ENCODE peak calls at places on chromosomes 12 and 14, in six cellular contexts. O is fibroblast of lung, Y is HepG2, I is PC-9, W is cardiac fibroblast, D is keratinocyte. M is an unnamed sample.
A peak's percentile ranks its signal among the peaks of the same experiment; 100 is the strongest.

GRCh38 chr14:72851660-72852059 is 42.2 kb downstream of the DPF3 start:
- DNase-seq in W (no peak), Y (no peak), O (no peak), D (no peak), I (no peak), M (no peak)

GRCh38 chr12:124418156-124418555 is 123.3 kb downstream of the RFLNA start:
- DNase-seq in I (no peak), W (no peak), Y (no peak), O (no peak), D (no peak), M (no peak)

GRCh38 chr12:30970559-30971202 is 44.1 kb downstream of the TSPAN11 start:
- DNase-seq in I (peak; percentile 76), D (no peak), O (no peak), W (no peak), Y (no peak), M (no peak)

GRCh38 chr12:105337391-105337790 is 6.9 kb downstream of the C12orf75 start:
- DNase-seq in O (no peak), I (no peak), D (no peak), Y (no peak), W (no peak), M (no peak)

GRCh38 chr12:97985834-97986233 is 523.2 kb downstream of the RMST start:
- DNase-seq in Y (no peak), D (no peak), O (no peak), W (no peak), I (no peak), M (no peak)

GRCh38 chr12:2543801-2544200 is 251.0 kb upstream of the FKBP4 start:
- DNase-seq in W (no peak), O (no peak), D (no peak), Y (no peak), I (no peak), M (no peak)

GRCh38 chr12:46459881-46460545 is 87.4 kb upstream of the SLC38A2 start:
- DNase-seq in Y (no peak), O (no peak), D (no peak), W (no peak), I (no peak), M (no peak)

GRCh38 chr14:21057803-21058675 is at the start of gene RNASE8:
- DNase-seq in W (no peak), Y (no peak), I (no peak), D (no peak), O (peak; percentile 66), M (peak; percentile 35)

GRCh38 chr12:6950401-6950801 is 755 bp upstream of the PTPN6 start:
- DNase-seq in Y (no peak), O (no peak), D (no peak), I (no peak), W (no peak), M (no peak)

GRCh38 chr12:87253157-87253556 is 776.0 kb downstream of the C12orf50 start:
- DNase-seq in O (peak; percentile 6), W (no peak), I (peak; percentile 36), Y (no peak), D (no peak), M (no peak)

GRCh38 chr14:63436286-63437098 is 106.7 kb downstream of the PPP2R5E start:
- DNase-seq in I (no peak), D (no peak), Y (no peak), W (no peak), O (no peak), M (no peak)

GRCh38 chr12:3034067-3034750 is 43.0 kb upstream of the TSPAN9 start:
- DNase-seq in W (peak; percentile 77), O (peak; percentile 57), Y (peak; percentile 55), D (peak; percentile 35), I (peak; percentile 71), M (peak; percentile 54)

GRCh38 chr12:29889737-29890136 is 106.0 kb upstream of the TMTC1 start:
- DNase-seq in D (no peak), O (peak; percentile 12), W (peak; percentile 84), I (peak; percentile 11), Y (peak; percentile 4), M (no peak)

GRCh38 chr12:25756974-25757665 is 201.4 kb upstream of the RASSF8 start:
- DNase-seq in I (no peak), O (no peak), W (no peak), Y (peak; percentile 25), D (no peak), M (no peak)

GRCh38 chr12:53186745-53187144 is 6.0 kb upstream of the CSAD start:
- DNase-seq in D (no peak), Y (no peak), O (no peak), I (no peak), W (no peak), M (no peak)

GRCh38 chr12:87413784-87414183 is 615.4 kb downstream of the C12orf50 start:
- DNase-seq in I (no peak), D (no peak), W (peak; percentile 74), Y (no peak), O (peak; percentile 89), M (no peak)

GRCh38 chr12:116426391-116427136 is 132.6 kb upstream of the MAP1LC3B2 start:
- DNase-seq in I (peak; percentile 88), W (peak; percentile 98), Y (no peak), D (peak; percentile 95), O (peak; percentile 97), M (peak; percentile 99)

GRCh38 chr14:78638926-78639325 is 468.8 kb downstream of the NRXN3 start:
- DNase-seq in I (no peak), Y (no peak), D (no peak), W (no peak), O (no peak), M (no peak)

DNA sequence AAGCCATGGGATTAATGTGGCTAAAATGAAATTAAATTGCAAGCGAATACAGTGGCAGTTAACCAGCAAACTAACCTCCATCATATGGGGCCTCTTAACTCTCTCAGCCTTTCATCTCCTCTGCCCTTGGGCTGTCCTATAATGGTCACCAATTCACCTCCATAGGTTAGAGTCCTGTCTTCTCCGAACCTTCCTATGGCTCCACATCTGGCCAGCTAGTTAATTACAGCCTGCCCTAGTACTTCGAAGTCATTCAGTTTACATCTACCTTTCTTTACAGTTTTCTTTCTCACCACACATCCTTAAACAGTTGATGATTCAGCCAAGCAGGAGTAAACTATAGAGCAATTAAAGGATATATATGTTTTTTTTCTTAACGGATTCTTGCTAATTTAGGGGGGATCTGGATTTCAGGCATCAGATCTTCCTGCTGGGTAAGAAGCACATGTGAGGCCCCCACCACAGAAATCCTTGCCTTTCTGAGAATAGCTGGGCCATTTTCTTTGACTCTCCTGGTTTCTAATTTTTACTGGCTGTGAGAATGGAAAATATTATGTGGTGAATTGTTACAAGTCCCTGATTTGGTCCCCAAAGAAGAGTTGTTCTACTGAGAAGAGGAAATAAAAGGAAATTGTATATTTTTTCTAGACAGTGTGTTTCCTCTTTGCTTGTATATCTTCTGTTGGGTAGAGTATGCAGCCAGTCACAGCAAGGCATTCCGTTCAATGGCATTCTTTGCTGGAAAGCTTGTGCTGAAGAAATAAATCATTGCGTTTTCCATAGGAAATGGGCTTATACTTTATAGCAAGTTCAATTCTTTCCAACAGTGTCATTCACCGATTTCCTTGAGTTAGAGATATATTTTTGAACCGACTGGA is 16.7 kb downstream of the HMGA2 start:
- DNase-seq in W (no peak), D (no peak), Y (no peak), I (no peak), O (no peak), M (no peak)
- TF ChIP-seq CTCF in W (no peak), D (no peak), Y (no peak), I (no peak), O (peak; percentile 13), M (peak; percentile 35)

DNA sequence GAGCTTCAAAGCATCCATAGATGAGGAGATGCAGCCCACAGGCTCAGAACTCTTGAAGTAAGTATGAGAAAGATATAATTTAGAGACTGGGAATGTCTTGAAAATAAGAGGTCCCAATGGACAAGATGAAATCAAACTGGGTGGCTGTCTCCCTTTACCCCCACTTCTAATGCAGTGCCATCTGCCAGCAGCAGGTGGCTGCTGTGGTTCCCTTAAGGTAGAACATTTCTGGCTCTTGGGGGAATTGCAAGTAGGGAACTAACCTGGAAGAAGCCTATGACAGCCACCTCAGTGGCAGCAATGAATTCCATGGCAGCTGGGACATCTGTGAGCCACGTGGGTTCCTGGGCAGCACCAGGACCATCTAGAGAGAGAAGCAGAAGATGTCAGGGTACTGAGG is 648 bp downstream of the ERP27 start:
- DNase-seq in D (no peak), Y (no peak), I (no peak), W (no peak), O (no peak), M (no peak)
- TF ChIP-seq CTCF in D (no peak), Y (no peak), I (no peak), W (peak; percentile 17), O (peak; percentile 1), M (peak; percentile 45)

GRCh38 chr14:75049136-75049535 is 2.1 kb downstream of the MLH3 start:
- DNase-seq in W (no peak), O (no peak), I (no peak), Y (no peak), D (no peak), M (no peak)

GRCh38 chr14:75051556-75051899 is 261 bp upstream of the MLH3 start:
- DNase-seq in Y (no peak), W (no peak), O (no peak), I (no peak), D (no peak), M (no peak)

GRCh38 chr14:75049731-75050201 is 1.5 kb downstream of the MLH3 start:
- DNase-seq in D (no peak), Y (no peak), I (no peak), O (no peak), W (peak; percentile 67), M (no peak)

GRCh38 chr14:75050852-75051555 is at the start of gene MLH3:
- DNase-seq in W (peak; percentile 83), I (peak; percentile 93), O (peak; percentile 71), D (no peak), Y (peak; percentile 75), M (peak; percentile 32)

GRCh38 chr14:75053396-75054289 is 2.4 kb upstream of the MLH3 start:
- DNase-seq in I (no peak), O (no peak), Y (no peak), D (no peak), W (no peak), M (peak; percentile 55)
- TF ChIP-seq CTCF in I (no peak), O (no peak), Y (no peak), D (no peak), W (no peak), M (no peak)

DNA sequence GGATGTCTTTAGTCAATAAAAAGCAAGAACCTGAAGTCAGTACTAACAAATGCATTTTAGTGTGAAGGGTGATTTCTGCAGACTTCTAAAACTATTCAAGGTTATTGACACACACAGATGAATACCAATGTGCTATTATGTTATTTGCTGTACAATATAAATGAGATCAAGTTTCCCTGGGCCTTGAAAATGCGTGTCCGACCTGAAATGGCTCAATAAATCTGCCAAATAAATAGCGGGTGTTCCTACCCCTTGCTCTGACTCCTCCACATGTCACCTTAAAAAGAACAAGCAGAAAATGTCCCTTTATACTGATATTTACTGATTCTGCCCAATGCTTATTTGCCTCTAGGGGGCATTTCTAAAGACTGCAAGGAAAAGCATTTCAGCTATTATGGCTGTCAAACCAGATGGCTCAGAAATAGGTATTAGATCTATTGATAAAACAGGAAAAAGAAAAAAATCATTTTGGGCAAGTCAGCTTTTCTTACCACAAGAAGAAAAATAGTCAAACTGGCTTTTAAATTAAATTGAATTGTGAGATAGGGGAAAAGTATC is 367.3 kb upstream of the KITLG start:
- DNase-seq in O (no peak), I (no peak), W (no peak), D (no peak), Y (no peak), M (no peak)
- TF ChIP-seq CTCF in O (no peak), I (no peak), W (peak; percentile 22), D (peak; percentile 20), Y (no peak), M (peak; percentile 55)

M was measured in HFFc6.